ENCODE peak calls at places on chromosomes 11 and 22, in eight cellular contexts. F is lower lobe of right lung, Y is dorsolateral prefrontal cortex, B is HAP-1, M is body of pancreas, D is colonic mucosa, O is cardiac fibroblast, N is adrenal gland. U is an unnamed sample.

GRCh38 chr11:32817181-32817842 is 12.4 kb upstream of the PRRG4 start:
- DNase-seq in O (peak), Y (no peak), F (no peak), D (no peak), B (no peak), M (no peak), N (no peak), U (no peak)

GRCh38 chr22:40240671-40241070 is 62.9 kb downstream of the TNRC6B start:
- DNase-seq in M (no peak), B (no peak), D (no peak), F (no peak), Y (no peak), N (no peak), O (no peak), U (no peak)

GRCh38 chr22:17536269-17536668 is 27.0 kb upstream of the SLC25A18 start:
- DNase-seq in O (no peak), M (no peak), B (no peak), N (no peak), Y (peak), D (no peak), F (no peak), U (no peak)

GRCh38 chr11:68567553-68567952 is 107.0 kb downstream of the PPP6R3 start:
- DNase-seq in Y (no peak), F (no peak), N (no peak), M (no peak), D (no peak), B (no peak), O (no peak), U (no peak)

GRCh38 chr11:57647960-57648776 is 1.5 kb downstream of the YPEL4 start:
- DNase-seq in M (no peak), O (peak), D (no peak), F (peak), Y (peak), N (no peak), B (no peak), U (peak)

GRCh38 chr22:46976130-46976529 is 213.7 kb downstream of the TBC1D22A start:
- DNase-seq in Y (no peak), O (no peak), F (no peak), M (no peak), B (no peak), N (no peak), D (no peak), U (no peak)

GRCh38 chr22:26259510-26259909 is 90.2 kb downstream of the SEZ6L start:
- DNase-seq in O (peak), B (peak), N (no peak), D (no peak), F (no peak), Y (no peak), M (no peak), U (peak)

GRCh38 chr11:12860827-12861226 is 148.3 kb upstream of the RASSF10 start:
- DNase-seq in B (no peak), N (no peak), D (no peak), F (no peak), Y (no peak), O (no peak), M (no peak), U (no peak)

GRCh38 chr11:116980136-116980793 is 118.0 kb downstream of the SIK3 start:
- DNase-seq in B (no peak), D (no peak), M (no peak), F (no peak), N (no peak), Y (no peak), O (no peak), U (no peak)

GRCh38 chr11:35714882-35715612 is 52.5 kb downstream of the TRIM44 start:
- DNase-seq in D (no peak), O (peak), Y (no peak), B (no peak), M (no peak), N (no peak), F (no peak), U (peak)

GRCh38 chr11:132777067-132777975 is 755.0 kb downstream of the OPCML start:
- DNase-seq in N (no peak), B (no peak), Y (no peak), F (no peak), D (no peak), M (no peak), O (no peak), U (no peak)

GRCh38 chr11:1526785-1527184 is 40.2 kb upstream of the MOB2 start:
- DNase-seq in D (no peak), B (no peak), Y (no peak), M (no peak), O (no peak), N (no peak), F (no peak), U (no peak)

GRCh38 chr11:112852141-112852853 is 108.9 kb upstream of the NCAM1 start:
- DNase-seq in D (no peak), N (no peak), M (no peak), O (peak), F (no peak), B (no peak), Y (no peak), U (no peak)

GRCh38 chr11:30876656-30877371 is 290.7 kb upstream of the MPPED2 start:
- DNase-seq in Y (no peak), D (no peak), F (no peak), M (no peak), O (peak), B (no peak), N (no peak), U (no peak)

GRCh38 chr11:70841264-70841663 is 411.1 kb downstream of the SHANK2 start:
- DNase-seq in D (no peak), M (no peak), O (no peak), B (no peak), F (no peak), Y (no peak), N (no peak), U (no peak)

GRCh38 chr22:21018314-21018713 is 3.3 kb downstream of the P2RX6 start:
- DNase-seq in O (no peak), F (no peak), D (no peak), M (no peak), Y (no peak), N (no peak), B (no peak), U (no peak)

GRCh38 chr11:120441592-120441991 is 70.0 kb upstream of the GRIK4 start:
- DNase-seq in O (no peak), M (no peak), Y (no peak), F (no peak), B (no peak), D (no peak), N (no peak), U (no peak)

GRCh38 chr11:86174101-86175046 is 70.2 kb upstream of the EED start:
- DNase-seq in M (peak), D (no peak), B (no peak), O (peak), Y (no peak), F (no peak), N (peak), U (peak)

GRCh38 chr22:44535362-44536095 is 37.5 kb upstream of the RTL6 start:
- DNase-seq in N (no peak), Y (no peak), F (no peak), O (no peak), B (no peak), D (no peak), M (no peak), U (no peak)

GRCh38 chr22:48576333-48577013 is 1251.2 kb downstream of the BRD1 start:
- DNase-seq in B (peak), N (no peak), O (no peak), Y (no peak), D (no peak), F (peak), M (no peak), U (peak)

GRCh38 chr11:126863294-126863997 is 137.1 kb downstream of the KIRREL3 start:
- DNase-seq in O (no peak), D (no peak), B (no peak), N (no peak), Y (no peak), F (no peak), M (no peak), U (no peak)

GRCh38 chr22:38943181-38943580 is 14.2 kb upstream of the APOBEC3A start:
- DNase-seq in N (no peak), F (no peak), D (no peak), Y (no peak), O (no peak), B (no peak), M (no peak), U (no peak)

GRCh38 chr11:33040127-33040861 is 922 bp downstream of the TCP11L1 start:
- DNase-seq in D (no peak), M (no peak), N (no peak), Y (no peak), O (peak), B (no peak), F (no peak), U (peak)

GRCh38 chr22:10741210-10741609 is 4786.8 kb upstream of the OR11H1 start:
- DNase-seq in Y (no peak), B (no peak), D (no peak), O (no peak), N (no peak), M (no peak), F (peak), U (no peak)

GRCh38 chr11:102276302-102277182 is 40.7 kb upstream of the BIRC3 start:
- DNase-seq in M (no peak), Y (no peak), O (no peak), D (no peak), F (no peak), N (no peak), B (no peak), U (peak)

GRCh38 chr11:77909277-77909676 is 85.2 kb downstream of the INTS4 start:
- DNase-seq in O (no peak), F (no peak), B (no peak), M (no peak), D (no peak), N (no peak), Y (no peak), U (no peak)

GRCh38 chr11:125404811-125405481 is 91.1 kb downstream of the FEZ1 start:
- DNase-seq in D (peak), B (peak), Y (peak), F (peak), N (peak), O (peak), M (peak), U (peak)

GRCh38 chr11:113806403-113806802 is 26.8 kb downstream of the CLDN25 start:
- DNase-seq in Y (no peak), N (no peak), O (peak), F (no peak), B (peak), D (peak), M (no peak), U (peak)

GRCh38 chr11:11038339-11039248 is 180.7 kb upstream of the ZBED5 start:
- DNase-seq in B (no peak), N (no peak), M (no peak), F (no peak), Y (peak), O (no peak), D (no peak), U (no peak)

GRCh38 chr22:50030315-50031188 is 18.0 kb upstream of the IL17REL start:
- DNase-seq in N (peak), O (peak), B (peak), Y (peak), F (peak), M (peak), D (peak), U (peak)

GRCh38 chr11:113240389-113240788 is 74.0 kb upstream of the TTC12 start:
- DNase-seq in D (no peak), O (no peak), Y (no peak), N (no peak), M (no peak), B (no peak), F (no peak), U (no peak)

GRCh38 chr11:104529213-104529612 is 365.3 kb upstream of the PDGFD start:
- DNase-seq in D (no peak), M (no peak), B (no peak), Y (no peak), O (no peak), N (no peak), F (no peak), U (no peak)

GRCh38 chr22:38111941-38112355 is 1.5 kb upstream of the BAIAP2L2 start:
- DNase-seq in M (peak), N (no peak), D (peak), B (no peak), O (no peak), Y (no peak), F (no peak), U (peak)

GRCh38 chr11:61609970-61610347 is 29.1 kb upstream of the SYT7 start:
- DNase-seq in D (peak), Y (no peak), N (no peak), M (peak), O (no peak), B (peak), F (no peak), U (peak)

GRCh38 chr11:117535201-117535869 is 207.7 kb downstream of the CEP164 start:
- DNase-seq in B (no peak), F (peak), D (peak), N (peak), M (peak), O (no peak), Y (peak), U (no peak)

GRCh38 chr22:19109198-19110063 is 12.8 kb downstream of the DGCR2 start:
- DNase-seq in F (no peak), D (no peak), M (peak), O (peak), Y (no peak), B (no peak), N (no peak), U (peak)
- H3K4me3 ChIP-seq in F (no peak), D (no peak), M (no peak), O (no peak), Y (no peak), B (no peak), N (no peak), U (no peak)

GRCh38 chr11:64893194-64894069 is 15.0 kb upstream of the EHD1 start:
- DNase-seq in D (peak), Y (no peak), N (no peak), B (no peak), O (no peak), M (peak), F (no peak), U (peak)
- H3K4me3 ChIP-seq in D (peak), Y (no peak), N (no peak), B (no peak), O (no peak), M (peak), F (no peak), U (peak)

GRCh38 chr11:9226514-9226913 is 38.6 kb downstream of the DENND5A start:
- DNase-seq in Y (no peak), D (no peak), O (no peak), B (no peak), M (no peak), F (no peak), N (no peak), U (no peak)

GRCh38 chr11:9230291-9230690 is 34.9 kb downstream of the DENND5A start:
- DNase-seq in M (no peak), B (peak), O (peak), Y (no peak), F (no peak), N (no peak), D (no peak), U (no peak)

GRCh38 chr11:9228086-9228485 is 37.1 kb downstream of the DENND5A start:
- DNase-seq in B (no peak), F (no peak), M (no peak), D (no peak), O (no peak), N (no peak), Y (no peak), U (no peak)

GRCh38 chr11:9231848-9232177 is 33.3 kb downstream of the DENND5A start:
- DNase-seq in M (peak), B (peak), N (no peak), F (no peak), D (no peak), Y (no peak), O (peak), U (no peak)

DNA sequence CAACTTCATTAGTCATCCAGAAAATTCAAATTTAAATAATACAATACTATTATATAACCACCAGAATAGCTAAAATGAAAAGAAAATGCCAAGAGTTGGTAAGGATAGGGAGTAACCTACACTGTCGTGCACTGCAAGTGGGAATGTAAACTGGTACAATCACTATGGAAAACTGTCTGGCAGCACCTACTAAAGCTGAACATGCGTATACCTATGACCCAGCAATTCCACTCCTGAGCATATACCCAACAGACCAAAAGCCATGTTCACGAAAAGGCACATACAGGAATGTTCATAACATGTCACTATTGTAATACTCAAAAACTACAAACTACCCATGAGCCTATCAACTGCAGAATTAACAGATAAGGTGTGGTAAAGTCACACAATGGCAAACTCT is 32.7 kb downstream of the DENND5A start:
- DNase-seq in Y (no peak), F (no peak), D (no peak), B (peak), M (no peak), N (no peak), O (no peak), U (no peak)
- H3K4me3 ChIP-seq in Y (no peak), F (no peak), D (no peak), B (no peak), M (no peak), N (no peak), O (no peak), U (no peak)

GRCh38 chr22:36335621-36336020 is 52.1 kb downstream of the MYH9 start:
- DNase-seq in Y (no peak), B (no peak), F (no peak), M (no peak), O (no peak), N (no peak), D (no peak), U (no peak)
- H3K4me3 ChIP-seq in Y (peak), B (no peak), F (no peak), M (no peak), O (no peak), N (no peak), D (no peak), U (no peak)

DNA sequence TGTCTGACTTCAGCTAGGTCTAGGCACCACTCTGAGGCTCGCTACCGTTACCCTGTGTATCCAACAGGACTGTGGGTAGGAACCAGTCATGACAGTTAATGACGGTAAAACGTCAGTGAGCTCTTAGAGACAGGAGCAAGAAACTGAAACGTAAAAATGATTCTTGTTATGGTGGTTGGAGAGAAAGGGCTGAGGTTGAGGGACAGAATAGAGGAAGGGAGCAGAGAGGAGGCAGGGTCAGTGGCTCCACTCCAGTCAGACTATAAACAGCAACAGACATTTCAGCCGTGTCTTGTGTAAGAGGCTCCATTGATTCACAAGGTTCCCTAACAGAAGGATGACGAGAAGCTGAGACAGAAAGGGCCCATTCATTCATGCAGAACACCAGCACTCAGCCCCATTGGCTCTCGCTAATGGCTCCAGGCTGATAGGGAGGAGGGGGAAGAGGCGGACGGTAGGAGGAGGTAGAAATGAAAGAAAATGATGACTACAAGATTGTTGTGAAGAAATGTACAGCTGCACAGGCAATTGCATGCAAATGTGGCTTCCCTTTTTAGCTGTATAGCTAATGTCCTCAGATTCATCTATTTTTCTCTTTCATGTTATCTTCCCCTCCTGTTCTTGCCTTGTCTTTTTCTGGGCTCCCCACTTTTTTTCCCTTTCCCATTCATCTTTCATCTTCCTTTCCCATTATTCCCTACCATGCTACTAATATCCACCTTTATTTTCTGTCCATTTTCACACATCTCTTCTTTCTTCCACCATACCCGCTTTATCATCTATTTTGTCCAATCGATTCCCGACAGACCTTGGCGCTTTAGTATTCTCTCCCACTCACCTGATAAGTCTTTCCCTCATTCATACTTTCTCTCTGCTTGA is 34.3 kb downstream of the ETS1 start:
- DNase-seq in Y (peak), M (no peak), B (no peak), O (peak), F (no peak), D (no peak), N (no peak), U (peak)
- H3K4me3 ChIP-seq in Y (no peak), M (no peak), B (no peak), O (no peak), F (no peak), D (no peak), N (no peak), U (no peak)

DNA sequence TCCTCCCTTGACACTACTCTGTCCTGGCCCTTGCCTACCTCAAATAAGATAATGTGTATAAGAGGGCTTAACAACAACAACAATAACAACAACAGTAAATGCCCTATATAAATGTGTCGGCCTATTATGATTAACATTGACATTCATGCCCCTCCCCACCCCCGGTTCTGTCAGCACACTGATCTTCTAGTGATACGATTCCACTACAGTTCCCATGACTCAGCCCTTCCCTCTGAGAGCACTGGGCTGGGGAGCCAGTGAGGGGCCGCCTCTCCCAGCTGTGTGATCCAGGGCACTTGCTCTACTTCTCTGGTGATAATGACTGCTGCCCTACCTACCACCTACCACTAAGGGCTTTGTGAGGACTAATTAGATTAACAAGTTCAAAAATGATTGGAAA is 92.2 kb upstream of the PHOX2A start:
- DNase-seq in Y (no peak), F (no peak), O (no peak), M (no peak), B (no peak), D (no peak), N (no peak), U (no peak)
- H3K4me3 ChIP-seq in Y (no peak), F (no peak), O (no peak), M (no peak), B (no peak), D (no peak), N (no peak), U (no peak)